ENCODE peak calls at places on chromosome 11, in five cellular contexts. S, W, X, V and D are unnamed samples.
A peak's percentile ranks its signal among the peaks of the same experiment; 100 is the strongest.

GRCh38 chr11:313787-314547 is at the start of gene IFITM1:
- DNase-seq in S (peak; percentile 93), X (peak; percentile 90), V (peak; percentile 92), W (peak; percentile 22), D (peak; percentile 82)

GRCh38 chr11:122095950-122096942 is 19.8 kb downstream of the BLID start:
- DNase-seq in S (no peak), V (peak; percentile 89), W (peak; percentile 63), X (no peak), D (no peak)

GRCh38 chr11:65479184-65480145 is 19.4 kb upstream of the MALAT1 start:
- DNase-seq in W (peak; percentile 86), V (peak; percentile 78), X (no peak), S (peak; percentile 88), D (no peak)

GRCh38 chr11:124891390-124891861 is 6.2 kb downstream of the ROBO4 start:
- DNase-seq in W (no peak), X (no peak), V (no peak), S (no peak), D (no peak)

GRCh38 chr11:72840780-72841179 is 26.6 kb downstream of the ATG16L2 start:
- DNase-seq in X (no peak), S (peak; percentile 68), W (peak; percentile 33), V (peak; percentile 82), D (no peak)

GRCh38 chr11:14422052-14422813 is 63.2 kb upstream of the RRAS2 start:
- DNase-seq in S (peak; percentile 99), V (peak; percentile 100), X (no peak), W (peak; percentile 98), D (no peak)

GRCh38 chr11:35288817-35289541 is 130.4 kb downstream of the SLC1A2 start:
- DNase-seq in S (peak; percentile 93), V (peak; percentile 89), W (peak; percentile 73), X (no peak), D (no peak)

GRCh38 chr11:7513210-7514098 is at the start of gene PPFIBP2:
- DNase-seq in X (peak; percentile 94), V (peak; percentile 75), S (peak; percentile 71), W (peak; percentile 26), D (peak; percentile 89)

GRCh38 chr11:65165847-65166317 is 4.2 kb upstream of the SPDYC start:
- DNase-seq in X (no peak), V (no peak), S (no peak), W (no peak), D (no peak)

GRCh38 chr11:115924744-115925567 is 420.7 kb upstream of the CADM1 start:
- DNase-seq in S (peak; percentile 72), X (peak; percentile 68), V (peak; percentile 1), W (peak; percentile 70), D (peak; percentile 75)

GRCh38 chr11:71462726-71463125 is 9.7 kb downstream of the NADSYN1 start:
- DNase-seq in X (no peak), S (no peak), W (no peak), V (no peak), D (no peak)

GRCh38 chr11:111416231-111416960 is 37.3 kb upstream of the POU2AF1 start:
- DNase-seq in X (no peak), S (no peak), V (no peak), W (no peak), D (no peak)

GRCh38 chr11:130214861-130215530 is 55.4 kb downstream of the ST14 start:
- DNase-seq in S (no peak), V (no peak), X (no peak), W (no peak), D (no peak)

GRCh38 chr11:33694346-33695050 is 6.1 kb downstream of the C11orf91 start:
- DNase-seq in W (no peak), V (no peak), X (no peak), S (no peak), D (no peak)

GRCh38 chr11:68525930-68526329 is 65.4 kb downstream of the PPP6R3 start:
- DNase-seq in W (peak; percentile 48), S (peak; percentile 80), X (no peak), V (peak; percentile 67), D (no peak)

GRCh38 chr11:62472063-62472884 is 53.4 kb downstream of the SCGB1A1 start:
- DNase-seq in V (peak; percentile 87), W (peak; percentile 83), S (peak; percentile 89), X (no peak), D (no peak)